ENCODE peak calls at places on chromosomes 13 and 19, in ten cellular contexts. One of them, this sample, is unnamed.

GRCh38 chr13:88217372-88217771 is 546.2 kb downstream of the SLITRK5 start:
- DNase-seq in HepG2: no peak
- DNase-seq in ovary: no peak
- DNase-seq in thoracic aorta: no peak
- DNase-seq in heart right ventricle: no peak
- DNase-seq in Peyer's patch: no peak
- DNase-seq in brain microvascular endothelial cell: no peak
- DNase-seq in left lung: no peak
- DNase-seq in body of pancreas: no peak
- DNase-seq in breast epithelium: no peak
- DNase-seq in this sample: no peak

GRCh38 chr13:60837806-60838205 is 440.8 kb downstream of the TDRD3 start:
- DNase-seq in Peyer's patch: no peak
- DNase-seq in ovary: no peak
- DNase-seq in heart right ventricle: no peak
- DNase-seq in breast epithelium: no peak
- DNase-seq in body of pancreas: no peak
- DNase-seq in left lung: no peak
- DNase-seq in HepG2: no peak
- DNase-seq in thoracic aorta: no peak
- DNase-seq in brain microvascular endothelial cell: no peak
- DNase-seq in this sample: peak

GRCh38 chr13:107441279-107441678 is 774.1 kb downstream of the LIG4 start:
- DNase-seq in left lung: no peak
- DNase-seq in brain microvascular endothelial cell: peak
- DNase-seq in thoracic aorta: no peak
- DNase-seq in heart right ventricle: no peak
- DNase-seq in HepG2: no peak
- DNase-seq in body of pancreas: no peak
- DNase-seq in ovary: no peak
- DNase-seq in Peyer's patch: no peak
- DNase-seq in breast epithelium: no peak
- DNase-seq in this sample: peak

GRCh38 chr19:2422951-2423880 is 4.2 kb downstream of the TIMM13 start:
- DNase-seq in HepG2: no peak
- DNase-seq in thoracic aorta: no peak
- DNase-seq in heart right ventricle: no peak
- DNase-seq in Peyer's patch: no peak
- DNase-seq in ovary: peak
- DNase-seq in body of pancreas: peak
- DNase-seq in brain microvascular endothelial cell: no peak
- DNase-seq in left lung: peak
- DNase-seq in breast epithelium: no peak
- DNase-seq in this sample: no peak

GRCh38 chr19:49441210-49441959 is at the start of gene SLC17A7:
- DNase-seq in left lung: peak
- DNase-seq in brain microvascular endothelial cell: no peak
- DNase-seq in body of pancreas: peak
- DNase-seq in HepG2: no peak
- DNase-seq in breast epithelium: no peak
- DNase-seq in thoracic aorta: no peak
- DNase-seq in ovary: peak
- DNase-seq in Peyer's patch: no peak
- DNase-seq in heart right ventricle: peak
- DNase-seq in this sample: no peak

GRCh38 chr19:2149980-2150793 is 1.2 kb downstream of the AP3D1 start:
- DNase-seq in body of pancreas: peak
- DNase-seq in left lung: no peak
- DNase-seq in breast epithelium: no peak
- DNase-seq in ovary: no peak
- DNase-seq in Peyer's patch: peak
- DNase-seq in heart right ventricle: no peak
- DNase-seq in thoracic aorta: no peak
- DNase-seq in HepG2: no peak
- DNase-seq in brain microvascular endothelial cell: no peak
- DNase-seq in this sample: peak

GRCh38 chr13:76878043-76878442 is 8.2 kb downstream of the KCTD12 start:
- DNase-seq in HepG2: no peak
- DNase-seq in left lung: no peak
- DNase-seq in breast epithelium: no peak
- DNase-seq in body of pancreas: no peak
- DNase-seq in Peyer's patch: no peak
- DNase-seq in thoracic aorta: no peak
- DNase-seq in heart right ventricle: no peak
- DNase-seq in brain microvascular endothelial cell: no peak
- DNase-seq in ovary: no peak
- DNase-seq in this sample: no peak

GRCh38 chr13:40070357-40070756 is 414.9 kb downstream of the COG6 start:
- DNase-seq in brain microvascular endothelial cell: no peak
- DNase-seq in Peyer's patch: no peak
- DNase-seq in ovary: no peak
- DNase-seq in body of pancreas: no peak
- DNase-seq in heart right ventricle: no peak
- DNase-seq in left lung: no peak
- DNase-seq in HepG2: no peak
- DNase-seq in thoracic aorta: no peak
- DNase-seq in breast epithelium: no peak
- DNase-seq in this sample: no peak

GRCh38 chr19:1082165-1082927 is 12.8 kb downstream of the POLR2E start:
- DNase-seq in HepG2: no peak
- DNase-seq in brain microvascular endothelial cell: no peak
- DNase-seq in body of pancreas: peak
- DNase-seq in Peyer's patch: peak
- DNase-seq in heart right ventricle: peak
- DNase-seq in left lung: peak
- DNase-seq in thoracic aorta: no peak
- DNase-seq in ovary: no peak
- DNase-seq in breast epithelium: peak
- DNase-seq in this sample: no peak

GRCh38 chr19:40255619-40256166 is 29.2 kb upstream of the CCNP start:
- DNase-seq in left lung: peak
- DNase-seq in breast epithelium: no peak
- DNase-seq in heart right ventricle: no peak
- DNase-seq in brain microvascular endothelial cell: no peak
- DNase-seq in body of pancreas: no peak
- DNase-seq in Peyer's patch: no peak
- DNase-seq in ovary: no peak
- DNase-seq in thoracic aorta: no peak
- DNase-seq in HepG2: peak
- DNase-seq in this sample: no peak
- H3K27ac ChIP-seq in left lung: no peak
- H3K27ac ChIP-seq in breast epithelium: no peak
- H3K27ac ChIP-seq in heart right ventricle: no peak
- H3K27ac ChIP-seq in brain microvascular endothelial cell: no peak
- H3K27ac ChIP-seq in body of pancreas: no peak
- H3K27ac ChIP-seq in Peyer's patch: no peak
- H3K27ac ChIP-seq in ovary: no peak
- H3K27ac ChIP-seq in thoracic aorta: no peak
- H3K27ac ChIP-seq in HepG2: peak
- H3K27ac ChIP-seq in this sample: no peak

DNA sequence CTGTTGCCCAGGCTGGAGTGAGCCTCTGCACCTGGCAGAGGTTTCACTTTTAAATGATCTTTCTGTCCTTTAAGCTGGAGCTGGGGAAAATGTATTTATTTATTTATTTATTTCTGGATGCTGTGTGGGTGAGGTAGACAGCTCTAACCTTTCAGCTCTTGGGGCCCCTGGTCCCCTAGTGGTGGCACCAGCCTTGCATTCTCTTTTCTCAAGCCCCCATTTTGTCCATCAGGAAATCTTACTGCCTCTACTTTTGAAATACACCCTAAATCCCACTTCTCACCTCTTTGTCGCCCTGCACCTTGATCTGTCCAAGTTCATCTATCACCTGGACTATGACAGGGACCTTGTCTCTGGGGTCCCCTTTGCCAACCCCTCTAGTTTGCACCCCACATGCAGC is 2.1 kb upstream of the B9D2 start:
- DNase-seq in HepG2: no peak
- DNase-seq in heart right ventricle: no peak
- DNase-seq in Peyer's patch: no peak
- DNase-seq in left lung: no peak
- DNase-seq in breast epithelium: no peak
- DNase-seq in body of pancreas: no peak
- DNase-seq in thoracic aorta: no peak
- DNase-seq in brain microvascular endothelial cell: no peak
- DNase-seq in ovary: no peak
- DNase-seq in this sample: no peak
- TF ChIP-seq CTCF in HepG2: no peak
- TF ChIP-seq CTCF in heart right ventricle: no peak
- TF ChIP-seq CTCF in Peyer's patch: no peak
- TF ChIP-seq CTCF in left lung: no peak
- TF ChIP-seq CTCF in breast epithelium: no peak
- TF ChIP-seq CTCF in body of pancreas: no peak
- TF ChIP-seq CTCF in thoracic aorta: no peak
- TF ChIP-seq CTCF in brain microvascular endothelial cell: peak
- TF ChIP-seq CTCF in ovary: no peak
- TF ChIP-seq CTCF in this sample: no peak

GRCh38 chr13:51643114-51643881 is 59.0 kb downstream of the WDFY2 start:
- DNase-seq in left lung: no peak
- DNase-seq in brain microvascular endothelial cell: peak
- DNase-seq in heart right ventricle: no peak
- DNase-seq in thoracic aorta: no peak
- DNase-seq in body of pancreas: no peak
- DNase-seq in Peyer's patch: no peak
- DNase-seq in breast epithelium: no peak
- DNase-seq in HepG2: peak
- DNase-seq in ovary: no peak
- DNase-seq in this sample: peak
- H3K27ac ChIP-seq in left lung: peak
- H3K27ac ChIP-seq in brain microvascular endothelial cell: peak
- H3K27ac ChIP-seq in heart right ventricle: no peak
- H3K27ac ChIP-seq in thoracic aorta: no peak
- H3K27ac ChIP-seq in body of pancreas: no peak
- H3K27ac ChIP-seq in Peyer's patch: no peak
- H3K27ac ChIP-seq in breast epithelium: no peak
- H3K27ac ChIP-seq in HepG2: peak
- H3K27ac ChIP-seq in ovary: no peak
- H3K27ac ChIP-seq in this sample: peak

GRCh38 chr13:97212540-97213146 is 9.5 kb upstream of the MBNL2 start:
- DNase-seq in thoracic aorta: no peak
- DNase-seq in breast epithelium: no peak
- DNase-seq in left lung: no peak
- DNase-seq in Peyer's patch: no peak
- DNase-seq in heart right ventricle: no peak
- DNase-seq in ovary: no peak
- DNase-seq in brain microvascular endothelial cell: peak
- DNase-seq in HepG2: no peak
- DNase-seq in body of pancreas: peak
- DNase-seq in this sample: no peak
- TF ChIP-seq CTCF in thoracic aorta: peak
- TF ChIP-seq CTCF in breast epithelium: peak
- TF ChIP-seq CTCF in left lung: peak
- TF ChIP-seq CTCF in Peyer's patch: no peak
- TF ChIP-seq CTCF in heart right ventricle: peak
- TF ChIP-seq CTCF in ovary: no peak
- TF ChIP-seq CTCF in brain microvascular endothelial cell: peak
- TF ChIP-seq CTCF in HepG2: peak
- TF ChIP-seq CTCF in body of pancreas: peak
- TF ChIP-seq CTCF in this sample: peak

GRCh38 chr13:102558029-102558428 is 38.8 kb upstream of the TPP2 start:
- DNase-seq in body of pancreas: no peak
- DNase-seq in brain microvascular endothelial cell: no peak
- DNase-seq in HepG2: no peak
- DNase-seq in breast epithelium: no peak
- DNase-seq in heart right ventricle: no peak
- DNase-seq in left lung: no peak
- DNase-seq in thoracic aorta: no peak
- DNase-seq in Peyer's patch: no peak
- DNase-seq in ovary: no peak
- DNase-seq in this sample: no peak
- H3K27ac ChIP-seq in body of pancreas: no peak
- H3K27ac ChIP-seq in brain microvascular endothelial cell: no peak
- H3K27ac ChIP-seq in HepG2: no peak
- H3K27ac ChIP-seq in breast epithelium: no peak
- H3K27ac ChIP-seq in heart right ventricle: no peak
- H3K27ac ChIP-seq in left lung: no peak
- H3K27ac ChIP-seq in thoracic aorta: no peak
- H3K27ac ChIP-seq in Peyer's patch: no peak
- H3K27ac ChIP-seq in ovary: no peak
- H3K27ac ChIP-seq in this sample: no peak

DNA sequence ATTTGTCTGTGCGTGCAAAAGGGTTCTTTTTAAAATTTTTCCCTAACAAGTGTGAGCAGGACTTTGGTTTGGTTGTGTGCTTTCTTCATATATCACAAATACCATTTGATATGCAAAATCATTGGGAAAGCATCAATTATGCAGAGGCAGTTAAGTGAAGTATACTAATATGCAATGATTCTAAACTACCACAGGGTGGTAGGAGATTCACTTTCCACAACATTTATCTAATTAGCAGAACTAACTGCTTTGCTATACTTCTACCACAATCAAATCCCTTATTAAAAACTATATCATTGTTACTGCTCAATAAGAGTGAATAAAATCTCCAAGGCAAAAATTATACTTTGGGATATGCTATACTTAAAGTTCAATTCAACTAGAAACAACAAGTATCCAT is 2738.9 kb upstream of the PCDH20 start:
- DNase-seq in thoracic aorta: no peak
- DNase-seq in Peyer's patch: no peak
- DNase-seq in body of pancreas: no peak
- DNase-seq in heart right ventricle: no peak
- DNase-seq in ovary: no peak
- DNase-seq in brain microvascular endothelial cell: no peak
- DNase-seq in breast epithelium: no peak
- DNase-seq in HepG2: no peak
- DNase-seq in left lung: no peak
- DNase-seq in this sample: peak
- TF ChIP-seq CTCF in thoracic aorta: no peak
- TF ChIP-seq CTCF in Peyer's patch: no peak
- TF ChIP-seq CTCF in body of pancreas: no peak
- TF ChIP-seq CTCF in heart right ventricle: no peak
- TF ChIP-seq CTCF in ovary: no peak
- TF ChIP-seq CTCF in brain microvascular endothelial cell: no peak
- TF ChIP-seq CTCF in breast epithelium: no peak
- TF ChIP-seq CTCF in HepG2: no peak
- TF ChIP-seq CTCF in left lung: no peak
- TF ChIP-seq CTCF in this sample: peak

GRCh38 chr13:106274551-106275208 is 260.8 kb downstream of the EFNB2 start:
- DNase-seq in heart right ventricle: no peak
- DNase-seq in ovary: no peak
- DNase-seq in HepG2: no peak
- DNase-seq in left lung: no peak
- DNase-seq in breast epithelium: no peak
- DNase-seq in brain microvascular endothelial cell: no peak
- DNase-seq in Peyer's patch: no peak
- DNase-seq in thoracic aorta: no peak
- DNase-seq in body of pancreas: no peak
- DNase-seq in this sample: no peak
- H3K27ac ChIP-seq in heart right ventricle: no peak
- H3K27ac ChIP-seq in ovary: no peak
- H3K27ac ChIP-seq in HepG2: no peak
- H3K27ac ChIP-seq in left lung: no peak
- H3K27ac ChIP-seq in breast epithelium: no peak
- H3K27ac ChIP-seq in brain microvascular endothelial cell: no peak
- H3K27ac ChIP-seq in Peyer's patch: no peak
- H3K27ac ChIP-seq in thoracic aorta: no peak
- H3K27ac ChIP-seq in body of pancreas: no peak
- H3K27ac ChIP-seq in this sample: no peak

GRCh38 chr19:33214621-33215020 is 11.0 kb downstream of the SLC7A10 start:
- DNase-seq in thoracic aorta: no peak
- DNase-seq in Peyer's patch: no peak
- DNase-seq in brain microvascular endothelial cell: peak
- DNase-seq in HepG2: peak
- DNase-seq in heart right ventricle: no peak
- DNase-seq in breast epithelium: no peak
- DNase-seq in body of pancreas: no peak
- DNase-seq in ovary: no peak
- DNase-seq in left lung: peak
- DNase-seq in this sample: peak
- TF ChIP-seq CTCF in thoracic aorta: no peak
- TF ChIP-seq CTCF in Peyer's patch: no peak
- TF ChIP-seq CTCF in brain microvascular endothelial cell: peak
- TF ChIP-seq CTCF in HepG2: peak
- TF ChIP-seq CTCF in heart right ventricle: no peak
- TF ChIP-seq CTCF in breast epithelium: no peak
- TF ChIP-seq CTCF in body of pancreas: no peak
- TF ChIP-seq CTCF in ovary: no peak
- TF ChIP-seq CTCF in left lung: no peak
- TF ChIP-seq CTCF in this sample: peak